ENCODE peak calls at places on chromosomes 1 and 21, in ten cellular contexts. M is left lung; L is astrocyte; X is CD8-positive, alpha-beta T cell; F is aorta; K is ascending aorta; J is adipocyte; O is hepatocyte; B is testis; P is iPS DF 6.9. H is an unnamed sample.

GRCh38 chr21:44345495-44345894 is 6.3 kb upstream of the CFAP410 start:
- DNase-seq in L (no peak), X (no peak), M (peak; percentile 49), B (no peak), K (no peak), P (no peak), F (no peak), J (no peak), O (no peak), H (peak; percentile 18)

GRCh38 chr1:33256335-33256700 is at the start of gene ZNF362:
- DNase-seq in F (peak; percentile 89), O (peak; percentile 88), P (no peak), X (peak; percentile 59), K (peak; percentile 75), L (peak; percentile 37), M (peak; percentile 91), B (peak; percentile 41), J (peak; percentile 82), H (peak; percentile 87)

GRCh38 chr1:151518936-151519335 is 7.7 kb downstream of the CGN start:
- DNase-seq in O (no peak), F (peak; percentile 65), M (no peak), B (no peak), K (no peak), J (no peak), L (no peak), X (no peak), P (no peak), H (no peak)

GRCh38 chr1:167599839-167600581 is 30.0 kb upstream of the RCSD1 start:
- DNase-seq in X (peak; percentile 56), B (peak; percentile 46), P (no peak), M (no peak), L (peak; percentile 46), O (peak; percentile 34), K (no peak), F (no peak), J (peak; percentile 56), H (peak; percentile 60)

GRCh38 chr1:88341436-88341835 is 342.6 kb upstream of the PKN2 start:
- DNase-seq in F (no peak), L (no peak), X (no peak), O (no peak), P (no peak), K (no peak), B (no peak), J (no peak), M (no peak), H (no peak)

GRCh38 chr1:207848234-207848633 is 62.7 kb downstream of the CD34 start:
- DNase-seq in P (no peak), J (peak; percentile 32), F (peak; percentile 84), X (no peak), M (peak; percentile 93), B (no peak), O (peak; percentile 71), K (peak; percentile 84), L (peak; percentile 43), H (peak; percentile 83)

GRCh38 chr1:38026592-38027200 is 14.2 kb downstream of the UTP11 start:
- DNase-seq in P (no peak), J (peak; percentile 60), F (peak; percentile 69), B (peak; percentile 74), L (peak; percentile 37), X (no peak), M (no peak), K (no peak), O (peak; percentile 77), H (no peak)

GRCh38 chr1:232570007-232570406 is 59.9 kb downstream of the SIPA1L2 start:
- DNase-seq in J (peak; percentile 71), K (no peak), F (no peak), O (no peak), P (no peak), L (peak; percentile 64), M (no peak), X (no peak), B (peak; percentile 39), H (no peak)

GRCh38 chr1:212315907-212316306 is 30.7 kb downstream of the PPP2R5A start:
- DNase-seq in F (no peak), M (no peak), B (no peak), L (no peak), K (no peak), P (peak; percentile 45), J (peak; percentile 42), O (no peak), X (no peak), H (no peak)

GRCh38 chr1:212161231-212161781 is 123.9 kb upstream of the PPP2R5A start:
- DNase-seq in K (no peak), O (no peak), M (no peak), X (no peak), B (no peak), P (no peak), F (no peak), J (peak; percentile 56), L (peak; percentile 88), H (no peak)

GRCh38 chr1:169584483-169585144 is 1.7 kb downstream of the F5 start:
- DNase-seq in F (no peak), B (no peak), X (no peak), K (no peak), L (no peak), P (no peak), O (no peak), M (no peak), J (no peak), H (no peak)

GRCh38 chr21:29209696-29210095 is 79.3 kb downstream of the MAP3K7CL start:
- DNase-seq in L (peak; percentile 70), F (no peak), B (no peak), P (no peak), O (no peak), M (no peak), X (no peak), J (no peak), K (no peak), H (no peak)

GRCh38 chr1:147223740-147224615 is 1.2 kb downstream of the FMO5 start:
- DNase-seq in P (no peak), M (no peak), L (no peak), B (no peak), X (no peak), O (no peak), F (no peak), K (no peak), J (no peak), H (no peak)

GRCh38 chr1:19811206-19811851 is 3.8 kb downstream of the RNF186 start:
- DNase-seq in K (no peak), L (peak; percentile 8), F (peak; percentile 84), M (no peak), X (peak; percentile 26), O (peak; percentile 32), B (peak; percentile 33), P (no peak), J (peak; percentile 51), H (peak; percentile 42)

GRCh38 chr21:33991091-33991490 is 75.5 kb upstream of the ATP5PO start:
- DNase-seq in F (no peak), X (no peak), P (no peak), L (no peak), K (no peak), B (no peak), J (no peak), O (no peak), M (no peak), H (no peak)

GRCh38 chr1:116324411-116324810 is 48.6 kb upstream of the ATP1A1 start:
- DNase-seq in M (no peak), B (no peak), O (no peak), L (no peak), J (no peak), K (no peak), X (no peak), P (no peak), F (no peak), H (no peak)

GRCh38 chr1:116325104-116325503 is 47.9 kb upstream of the ATP1A1 start:
- DNase-seq in K (no peak), M (no peak), P (no peak), L (no peak), O (no peak), F (no peak), B (no peak), X (no peak), J (no peak), H (no peak)

GRCh38 chr1:116323419-116323987 is 49.5 kb upstream of the ATP1A1 start:
- DNase-seq in F (no peak), P (no peak), X (no peak), B (no peak), O (no peak), J (no peak), L (no peak), M (no peak), K (no peak), H (no peak)

GRCh38 chr1:116326486-116326885 is 46.6 kb upstream of the ATP1A1 start:
- DNase-seq in J (no peak), K (no peak), F (no peak), P (no peak), L (no peak), X (no peak), M (no peak), O (no peak), B (no peak), H (no peak)

GRCh38 chr1:116325922-116326321 is 47.1 kb upstream of the ATP1A1 start:
- DNase-seq in J (no peak), P (no peak), O (no peak), L (no peak), F (no peak), X (peak; percentile 58), B (no peak), M (no peak), K (no peak), H (no peak)
- H3K4me1 ChIP-seq in J (peaks cover 4% of the 10 kb centered on the region), P (no peaks in the 10 kb centered on the region), O (peaks cover 35% of the 10 kb centered on the region), L (no peaks in the 10 kb centered on the region), F (no peaks in the 10 kb centered on the region), X (peaks cover 84% of the 10 kb centered on the region), B (peaks cover 14% of the 10 kb centered on the region), M (no peaks in the 10 kb centered on the region), K (no peaks in the 10 kb centered on the region), H (peaks cover 3% of the 10 kb centered on the region)

DNA sequence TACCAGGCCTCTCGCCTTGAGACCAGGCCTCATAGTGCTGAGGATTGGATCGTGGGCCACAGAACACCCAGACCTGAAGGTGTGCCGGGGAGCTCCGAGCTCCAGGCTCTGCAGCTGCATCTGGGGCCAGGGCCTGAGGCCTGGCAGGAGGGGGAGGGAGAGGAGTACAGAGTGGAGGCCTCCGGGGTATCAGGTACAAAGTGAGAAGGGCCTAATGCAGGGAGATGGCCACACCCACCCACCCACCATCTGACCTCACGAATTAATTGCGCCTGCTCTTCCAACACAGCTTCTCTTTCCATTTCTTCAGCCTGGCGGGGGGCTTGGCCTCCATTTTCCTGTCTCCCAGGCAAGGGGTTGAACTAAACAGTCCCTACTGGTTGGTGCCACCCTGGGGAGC is 99.4 kb upstream of the ARHGEF16 start:
- DNase-seq in B (no peak), P (no peak), J (no peak), X (no peak), M (no peak), F (no peak), O (no peak), L (no peak), K (no peak), H (no peak)
- H3K4me1 ChIP-seq in B (peaks cover 38% of the 10 kb centered on the region), P (peaks cover 3% of the 10 kb centered on the region), J (peaks cover 22% of the 10 kb centered on the region), X (no peaks in the 10 kb centered on the region), M (no peaks in the 10 kb centered on the region), F (peaks cover 2% of the 10 kb centered on the region), O (peaks cover 39% of the 10 kb centered on the region), L (peaks cover 15% of the 10 kb centered on the region), K (peaks cover 74% of the 10 kb centered on the region), H (no peaks in the 10 kb centered on the region)

GRCh38 chr1:63798284-63798683 is 24.5 kb downstream of the ROR1 start:
- DNase-seq in M (no peak), X (no peak), J (no peak), B (no peak), O (no peak), L (no peak), P (no peak), F (no peak), K (no peak), H (no peak)
- H3K4me1 ChIP-seq in M (no peaks in the 10 kb centered on the region), X (no peaks in the 10 kb centered on the region), J (peaks cover 25% of the 10 kb centered on the region), B (no peaks in the 10 kb centered on the region), O (peaks cover 15% of the 10 kb centered on the region), L (peaks cover 27% of the 10 kb centered on the region), P (peaks cover 9% of the 10 kb centered on the region), F (no peaks in the 10 kb centered on the region), K (peaks cover 55% of the 10 kb centered on the region), H (peaks cover 4% of the 10 kb centered on the region)

GRCh38 chr1:43776043-43776761 is 68.9 kb downstream of the ST3GAL3 start:
- DNase-seq in K (no peak), P (no peak), L (peak; percentile 63), O (no peak), F (no peak), M (no peak), X (no peak), J (peak; percentile 91), B (no peak), H (no peak)
- H3K4me1 ChIP-seq in K (no peaks in the 10 kb centered on the region), P (no peaks in the 10 kb centered on the region), L (peaks cover 13% of the 10 kb centered on the region), O (no peaks in the 10 kb centered on the region), F (no peaks in the 10 kb centered on the region), M (no peaks in the 10 kb centered on the region), X (no peaks in the 10 kb centered on the region), J (peaks cover 28% of the 10 kb centered on the region), B (no peaks in the 10 kb centered on the region), H (no peaks in the 10 kb centered on the region)

H was measured in right cardiac atrium.